ENCODE peak calls at places on chromosomes 7 and 10, in seven cellular contexts. One of them, this sample, is unnamed.

GRCh38 chr7:21383217-21383832 is 44.6 kb upstream of the SP4 start:
- DNase-seq in NB4: no peak
- DNase-seq in pancreas: no peak
- DNase-seq in left lung: no peak
- DNase-seq in IMR-90: no peak
- DNase-seq in skeletal muscle cell: no peak
- DNase-seq in transverse colon: no peak
- DNase-seq in this sample: no peak

GRCh38 chr10:12414278-12414988 is 65.1 kb downstream of the CAMK1D start:
- DNase-seq in pancreas: no peak
- DNase-seq in NB4: no peak
- DNase-seq in transverse colon: no peak
- DNase-seq in left lung: no peak
- DNase-seq in skeletal muscle cell: no peak
- DNase-seq in IMR-90: no peak
- DNase-seq in this sample: no peak

GRCh38 chr10:19979628-19980027 is 163.4 kb downstream of the PLXDC2 start:
- DNase-seq in skeletal muscle cell: no peak
- DNase-seq in pancreas: no peak
- DNase-seq in left lung: no peak
- DNase-seq in transverse colon: no peak
- DNase-seq in IMR-90: peak
- DNase-seq in NB4: no peak
- DNase-seq in this sample: no peak

GRCh38 chr7:133830081-133830480 is 297.1 kb upstream of the LRGUK start:
- DNase-seq in skeletal muscle cell: no peak
- DNase-seq in left lung: no peak
- DNase-seq in IMR-90: no peak
- DNase-seq in transverse colon: no peak
- DNase-seq in pancreas: no peak
- DNase-seq in NB4: no peak
- DNase-seq in this sample: no peak

GRCh38 chr10:81021428-81022129 is 483.9 kb downstream of the SH2D4B start:
- DNase-seq in transverse colon: no peak
- DNase-seq in IMR-90: no peak
- DNase-seq in left lung: no peak
- DNase-seq in NB4: peak
- DNase-seq in pancreas: peak
- DNase-seq in skeletal muscle cell: no peak
- DNase-seq in this sample: no peak

GRCh38 chr7:18189495-18190126 is 162.0 kb upstream of the PRPS1L1 start:
- DNase-seq in NB4: no peak
- DNase-seq in transverse colon: no peak
- DNase-seq in skeletal muscle cell: no peak
- DNase-seq in left lung: no peak
- DNase-seq in IMR-90: no peak
- DNase-seq in pancreas: no peak
- DNase-seq in this sample: no peak

GRCh38 chr10:64846706-64847105 is 1325.5 kb downstream of the REEP3 start:
- DNase-seq in transverse colon: no peak
- DNase-seq in IMR-90: no peak
- DNase-seq in left lung: no peak
- DNase-seq in skeletal muscle cell: no peak
- DNase-seq in pancreas: no peak
- DNase-seq in NB4: no peak
- DNase-seq in this sample: no peak

GRCh38 chr7:158428842-158429753 is 158.5 kb downstream of the PTPRN2 start:
- DNase-seq in NB4: peak
- DNase-seq in transverse colon: no peak
- DNase-seq in skeletal muscle cell: no peak
- DNase-seq in IMR-90: no peak
- DNase-seq in pancreas: no peak
- DNase-seq in left lung: no peak
- DNase-seq in this sample: no peak

GRCh38 chr7:12257582-12257981 is 46.5 kb downstream of the TMEM106B start:
- DNase-seq in transverse colon: no peak
- DNase-seq in skeletal muscle cell: peak
- DNase-seq in NB4: peak
- DNase-seq in IMR-90: peak
- DNase-seq in pancreas: no peak
- DNase-seq in left lung: no peak
- DNase-seq in this sample: peak

GRCh38 chr7:99046722-99047121 is 97.2 kb downstream of the SMURF1 start:
- DNase-seq in transverse colon: no peak
- DNase-seq in skeletal muscle cell: no peak
- DNase-seq in left lung: no peak
- DNase-seq in IMR-90: no peak
- DNase-seq in NB4: no peak
- DNase-seq in pancreas: no peak
- DNase-seq in this sample: no peak

GRCh38 chr7:2521952-2522591 is 2.5 kb downstream of the LFNG start:
- DNase-seq in pancreas: no peak
- DNase-seq in skeletal muscle cell: no peak
- DNase-seq in left lung: peak
- DNase-seq in NB4: peak
- DNase-seq in transverse colon: peak
- DNase-seq in IMR-90: no peak
- DNase-seq in this sample: peak

GRCh38 chr10:6224781-6225180 is 22.0 kb downstream of the PFKFB3 start:
- DNase-seq in NB4: no peak
- DNase-seq in pancreas: peak
- DNase-seq in skeletal muscle cell: no peak
- DNase-seq in transverse colon: no peak
- DNase-seq in left lung: no peak
- DNase-seq in IMR-90: no peak
- DNase-seq in this sample: no peak

GRCh38 chr7:44776211-44776610 is 20.3 kb upstream of the PPIA start:
- DNase-seq in left lung: no peak
- DNase-seq in IMR-90: no peak
- DNase-seq in NB4: no peak
- DNase-seq in pancreas: no peak
- DNase-seq in transverse colon: no peak
- DNase-seq in skeletal muscle cell: no peak
- DNase-seq in this sample: no peak

GRCh38 chr7:137093198-137093597 is 224.7 kb downstream of the CHRM2 start:
- DNase-seq in NB4: no peak
- DNase-seq in skeletal muscle cell: no peak
- DNase-seq in left lung: no peak
- DNase-seq in IMR-90: no peak
- DNase-seq in pancreas: no peak
- DNase-seq in transverse colon: no peak
- DNase-seq in this sample: peak

GRCh38 chr10:131973160-131973951 is 8.4 kb downstream of the BNIP3 start:
- DNase-seq in left lung: no peak
- DNase-seq in skeletal muscle cell: no peak
- DNase-seq in pancreas: peak
- DNase-seq in IMR-90: no peak
- DNase-seq in NB4: no peak
- DNase-seq in transverse colon: no peak
- DNase-seq in this sample: no peak

GRCh38 chr10:88783734-88784133 is 18.8 kb upstream of the LIPM start:
- DNase-seq in skeletal muscle cell: no peak
- DNase-seq in transverse colon: no peak
- DNase-seq in left lung: no peak
- DNase-seq in NB4: peak
- DNase-seq in IMR-90: peak
- DNase-seq in pancreas: no peak
- DNase-seq in this sample: no peak

GRCh38 chr10:117590516-117590915 is 48.0 kb downstream of the EMX2 start:
- DNase-seq in IMR-90: no peak
- DNase-seq in pancreas: no peak
- DNase-seq in left lung: no peak
- DNase-seq in transverse colon: no peak
- DNase-seq in skeletal muscle cell: no peak
- DNase-seq in NB4: no peak
- DNase-seq in this sample: no peak

GRCh38 chr10:101231092-101231491 is 1.8 kb upstream of the LBX1 start:
- DNase-seq in left lung: no peak
- DNase-seq in NB4: no peak
- DNase-seq in IMR-90: no peak
- DNase-seq in transverse colon: no peak
- DNase-seq in skeletal muscle cell: no peak
- DNase-seq in pancreas: no peak
- DNase-seq in this sample: no peak

GRCh38 chr7:23334482-23335056 is 35.4 kb downstream of the MALSU1 start:
- DNase-seq in IMR-90: peak
- DNase-seq in transverse colon: no peak
- DNase-seq in pancreas: no peak
- DNase-seq in NB4: no peak
- DNase-seq in skeletal muscle cell: peak
- DNase-seq in left lung: peak
- DNase-seq in this sample: no peak

GRCh38 chr10:110209926-110210662 is 2.7 kb downstream of the MXI1 start:
- DNase-seq in IMR-90: peak
- DNase-seq in pancreas: peak
- DNase-seq in skeletal muscle cell: no peak
- DNase-seq in left lung: peak
- DNase-seq in transverse colon: peak
- DNase-seq in NB4: peak
- DNase-seq in this sample: peak

GRCh38 chr10:71920540-71921318 is 43.5 kb upstream of the CHST3 start:
- DNase-seq in skeletal muscle cell: no peak
- DNase-seq in IMR-90: no peak
- DNase-seq in pancreas: no peak
- DNase-seq in NB4: no peak
- DNase-seq in left lung: no peak
- DNase-seq in transverse colon: peak
- DNase-seq in this sample: peak

GRCh38 chr7:88218428-88218745 is 1.5 kb downstream of the SRI start:
- DNase-seq in IMR-90: no peak
- DNase-seq in skeletal muscle cell: no peak
- DNase-seq in left lung: no peak
- DNase-seq in NB4: no peak
- DNase-seq in transverse colon: no peak
- DNase-seq in pancreas: no peak
- DNase-seq in this sample: no peak

GRCh38 chr7:88219781-88220747 is at the start of gene SRI:
- DNase-seq in pancreas: peak
- DNase-seq in transverse colon: peak
- DNase-seq in left lung: peak
- DNase-seq in NB4: peak
- DNase-seq in IMR-90: peak
- DNase-seq in skeletal muscle cell: peak
- DNase-seq in this sample: peak

GRCh38 chr7:88216276-88216675 is 3.6 kb downstream of the SRI start:
- DNase-seq in NB4: no peak
- DNase-seq in pancreas: no peak
- DNase-seq in left lung: no peak
- DNase-seq in transverse colon: no peak
- DNase-seq in IMR-90: no peak
- DNase-seq in skeletal muscle cell: no peak
- DNase-seq in this sample: no peak

GRCh38 chr7:88218836-88219605 is 817 bp downstream of the SRI start:
- DNase-seq in IMR-90: peak
- DNase-seq in pancreas: peak
- DNase-seq in NB4: peak
- DNase-seq in transverse colon: peak
- DNase-seq in left lung: peak
- DNase-seq in skeletal muscle cell: peak
- DNase-seq in this sample: peak

DNA sequence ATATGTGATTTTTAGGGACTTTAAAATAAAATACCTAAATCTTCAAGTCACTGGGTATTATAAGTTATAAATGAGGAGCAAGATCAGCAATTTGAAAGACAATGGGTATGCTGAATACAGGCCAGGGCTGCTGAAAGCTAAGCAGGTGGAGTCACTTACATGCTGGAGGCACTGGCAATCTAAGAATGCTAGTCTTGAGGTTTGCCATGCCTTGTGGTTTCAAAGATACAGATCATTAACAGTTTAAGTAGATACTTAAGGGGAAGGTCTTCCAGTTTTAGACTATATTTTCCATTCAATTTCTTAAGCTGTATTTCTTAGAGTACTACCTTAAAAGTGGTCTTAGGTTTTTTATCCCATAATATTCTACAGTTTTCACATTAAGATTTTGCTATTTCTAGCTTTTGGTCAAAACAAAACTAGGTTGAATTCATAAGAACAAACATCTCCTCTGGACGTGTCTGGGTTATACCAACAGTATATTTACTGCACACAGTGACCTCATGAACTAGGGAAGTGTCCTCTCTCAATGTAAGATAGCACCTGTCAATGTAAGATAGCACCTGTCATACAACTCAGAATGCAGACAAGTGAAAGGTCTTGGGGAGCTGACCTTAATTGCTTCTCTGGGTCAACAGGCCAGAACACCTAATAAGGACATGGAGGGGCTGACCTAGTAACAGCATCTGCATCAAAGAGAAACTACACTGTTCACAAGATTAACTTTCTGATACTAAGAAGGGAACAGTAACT is 2.0 kb downstream of the SRI start:
- DNase-seq in left lung: no peak
- DNase-seq in skeletal muscle cell: no peak
- DNase-seq in NB4: peak
- DNase-seq in transverse colon: no peak
- DNase-seq in IMR-90: no peak
- DNase-seq in pancreas: no peak
- DNase-seq in this sample: no peak
- H3K4me3 ChIP-seq in left lung: peak
- H3K4me3 ChIP-seq in skeletal muscle cell: peak
- H3K4me3 ChIP-seq in NB4: peak
- H3K4me3 ChIP-seq in transverse colon: peak
- H3K4me3 ChIP-seq in IMR-90: no peak
- H3K4me3 ChIP-seq in pancreas: peak
- H3K4me3 ChIP-seq in this sample: no peak

GRCh38 chr7:69804962-69805361 is 206.7 kb downstream of the AUTS2 start:
- DNase-seq in NB4: no peak
- DNase-seq in skeletal muscle cell: no peak
- DNase-seq in pancreas: no peak
- DNase-seq in IMR-90: no peak
- DNase-seq in transverse colon: no peak
- DNase-seq in left lung: no peak
- DNase-seq in this sample: no peak
- H3K4me3 ChIP-seq in NB4: no peak
- H3K4me3 ChIP-seq in skeletal muscle cell: no peak
- H3K4me3 ChIP-seq in pancreas: no peak
- H3K4me3 ChIP-seq in IMR-90: no peak
- H3K4me3 ChIP-seq in transverse colon: no peak
- H3K4me3 ChIP-seq in left lung: no peak
- H3K4me3 ChIP-seq in this sample: no peak

GRCh38 chr10:93124580-93125318 is 51.1 kb downstream of the CYP26A1 start:
- DNase-seq in left lung: no peak
- DNase-seq in pancreas: no peak
- DNase-seq in NB4: peak
- DNase-seq in skeletal muscle cell: no peak
- DNase-seq in transverse colon: peak
- DNase-seq in IMR-90: no peak
- DNase-seq in this sample: no peak
- H3K4me3 ChIP-seq in left lung: no peak
- H3K4me3 ChIP-seq in pancreas: no peak
- H3K4me3 ChIP-seq in NB4: no peak
- H3K4me3 ChIP-seq in skeletal muscle cell: no peak
- H3K4me3 ChIP-seq in transverse colon: no peak
- H3K4me3 ChIP-seq in IMR-90: no peak
- H3K4me3 ChIP-seq in this sample: no peak

DNA sequence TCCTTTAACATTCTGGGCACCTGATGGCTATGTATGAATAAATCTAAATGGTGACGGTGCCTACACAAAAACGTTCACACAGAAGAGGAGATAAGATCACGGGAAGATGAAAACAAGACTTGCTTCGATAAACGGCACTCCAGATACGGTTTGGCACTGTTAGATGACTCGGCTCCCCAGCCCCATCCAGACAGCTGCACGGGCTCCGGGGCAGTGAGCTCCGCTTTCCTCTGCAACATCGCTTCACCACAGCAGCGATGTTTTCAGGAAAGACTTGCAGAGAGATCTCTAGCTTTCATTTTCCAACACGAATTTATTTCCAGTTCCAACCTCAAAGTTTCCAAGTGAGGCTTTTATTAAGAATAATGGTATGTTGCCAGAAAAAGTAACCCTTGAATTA is 132.1 kb downstream of the KLF6 start:
- DNase-seq in pancreas: no peak
- DNase-seq in IMR-90: peak
- DNase-seq in left lung: no peak
- DNase-seq in skeletal muscle cell: no peak
- DNase-seq in NB4: no peak
- DNase-seq in transverse colon: no peak
- DNase-seq in this sample: no peak
- H3K4me3 ChIP-seq in pancreas: no peak
- H3K4me3 ChIP-seq in IMR-90: peak
- H3K4me3 ChIP-seq in left lung: no peak
- H3K4me3 ChIP-seq in skeletal muscle cell: peak
- H3K4me3 ChIP-seq in NB4: no peak
- H3K4me3 ChIP-seq in transverse colon: no peak
- H3K4me3 ChIP-seq in this sample: no peak